ENCODE peak calls at places on chromosomes 11 and 22, in four cellular contexts. One of them, this sample, is unnamed.

GRCh38 chr11:33869511-33870422 is 22.1 kb downstream of the LMO2 start:
- DNase-seq in prostate gland: no peak
- DNase-seq in CD8-positive, alpha-beta T cell: peak; percentile 10
- DNase-seq in testis: no peak
- DNase-seq in this sample: peak; percentile 37

GRCh38 chr22:36360871-36361383 is 26.8 kb downstream of the MYH9 start:
- DNase-seq in prostate gland: no peak
- DNase-seq in CD8-positive, alpha-beta T cell: no peak
- DNase-seq in testis: no peak
- DNase-seq in this sample: no peak

GRCh38 chr11:62421996-62422395 is 3.2 kb downstream of the SCGB1A1 start:
- DNase-seq in prostate gland: no peak
- DNase-seq in CD8-positive, alpha-beta T cell: no peak
- DNase-seq in testis: no peak
- DNase-seq in this sample: no peak

GRCh38 chr11:11243790-11244469 is 109.1 kb downstream of the CSNK2A3 start:
- DNase-seq in prostate gland: no peak
- DNase-seq in CD8-positive, alpha-beta T cell: peak; percentile 19
- DNase-seq in testis: peak; percentile 52
- DNase-seq in this sample: no peak

GRCh38 chr22:38728899-38729796 is 23.4 kb downstream of the GTPBP1 start:
- DNase-seq in prostate gland: no peak
- DNase-seq in CD8-positive, alpha-beta T cell: no peak
- DNase-seq in testis: no peak
- DNase-seq in this sample: no peak

GRCh38 chr11:68326334-68327215 is 14.2 kb downstream of the LRP5 start:
- DNase-seq in prostate gland: no peak
- DNase-seq in CD8-positive, alpha-beta T cell: no peak
- DNase-seq in testis: no peak
- DNase-seq in this sample: no peak

GRCh38 chr11:117876341-117877119 is at the start of gene FXYD6:
- DNase-seq in prostate gland: no peak
- DNase-seq in CD8-positive, alpha-beta T cell: peak; percentile 8
- DNase-seq in testis: peak; percentile 88
- DNase-seq in this sample: peak; percentile 21

GRCh38 chr11:117843666-117844484 is 19.3 kb upstream of the FXYD2 start:
- DNase-seq in prostate gland: peak; percentile 68
- DNase-seq in CD8-positive, alpha-beta T cell: peak; percentile 90
- DNase-seq in testis: peak; percentile 93
- DNase-seq in this sample: peak; percentile 83

GRCh38 chr11:65188486-65188885 is 6.8 kb downstream of the CAPN1 start:
- DNase-seq in prostate gland: no peak
- DNase-seq in CD8-positive, alpha-beta T cell: no peak
- DNase-seq in testis: no peak
- DNase-seq in this sample: no peak

GRCh38 chr11:62881579-62882427 is 1.1 kb downstream of the SLC3A2 start:
- DNase-seq in prostate gland: peak; percentile 98
- DNase-seq in CD8-positive, alpha-beta T cell: peak; percentile 92
- DNase-seq in testis: peak; percentile 95
- DNase-seq in this sample: peak; percentile 78

GRCh38 chr11:8947230-8947943 is 4.6 kb upstream of the ASCL3 start:
- DNase-seq in prostate gland: no peak
- DNase-seq in CD8-positive, alpha-beta T cell: no peak
- DNase-seq in testis: no peak
- DNase-seq in this sample: no peak

GRCh38 chr22:25137577-25138525 is 61.8 kb upstream of the CRYBB3 start:
- DNase-seq in prostate gland: peak; percentile 66
- DNase-seq in CD8-positive, alpha-beta T cell: no peak
- DNase-seq in testis: no peak
- DNase-seq in this sample: no peak

GRCh38 chr11:32334822-32335221 is 100.5 kb downstream of the WT1 start:
- DNase-seq in prostate gland: no peak
- DNase-seq in CD8-positive, alpha-beta T cell: no peak
- DNase-seq in testis: peak; percentile 53
- DNase-seq in this sample: no peak

GRCh38 chr22:29328566-29329500 is 13.3 kb upstream of the RASL10A start:
- DNase-seq in prostate gland: no peak
- DNase-seq in CD8-positive, alpha-beta T cell: no peak
- DNase-seq in testis: no peak
- DNase-seq in this sample: no peak

GRCh38 chr11:110710520-110711381 is 1.5 kb downstream of the ARHGAP20 start:
- DNase-seq in prostate gland: peak; percentile 51
- DNase-seq in CD8-positive, alpha-beta T cell: no peak
- DNase-seq in testis: peak; percentile 81
- DNase-seq in this sample: no peak

GRCh38 chr11:81033779-81034550 is 1593.1 kb upstream of the TENM4 start:
- DNase-seq in prostate gland: no peak
- DNase-seq in CD8-positive, alpha-beta T cell: no peak
- DNase-seq in testis: no peak
- DNase-seq in this sample: no peak

GRCh38 chr11:90204832-90205646 is 17.8 kb downstream of the CHORDC1 start:
- DNase-seq in prostate gland: no peak
- DNase-seq in CD8-positive, alpha-beta T cell: no peak
- DNase-seq in testis: peak; percentile 26
- DNase-seq in this sample: no peak

GRCh38 chr22:42560781-42561180 is 7.0 kb downstream of the SERHL2 start:
- DNase-seq in prostate gland: no peak
- DNase-seq in CD8-positive, alpha-beta T cell: no peak
- DNase-seq in testis: no peak
- DNase-seq in this sample: no peak

GRCh38 chr22:43819691-43820670 is 7.9 kb upstream of the EFCAB6 start:
- DNase-seq in prostate gland: no peak
- DNase-seq in CD8-positive, alpha-beta T cell: no peak
- DNase-seq in testis: no peak
- DNase-seq in this sample: no peak

GRCh38 chr11:101497292-101497691 is 86.5 kb downstream of the TRPC6 start:
- DNase-seq in prostate gland: no peak
- DNase-seq in CD8-positive, alpha-beta T cell: no peak
- DNase-seq in testis: no peak
- DNase-seq in this sample: no peak

GRCh38 chr11:1336836-1337646 is 27.6 kb upstream of the TOLLIP start:
- DNase-seq in prostate gland: no peak
- DNase-seq in CD8-positive, alpha-beta T cell: peak; percentile 56
- DNase-seq in testis: no peak
- DNase-seq in this sample: no peak

GRCh38 chr11:36150986-36151385 is 138.2 kb downstream of the COMMD9 start:
- DNase-seq in prostate gland: no peak
- DNase-seq in CD8-positive, alpha-beta T cell: no peak
- DNase-seq in testis: no peak
- DNase-seq in this sample: no peak

GRCh38 chr11:61749607-61750217 is 2.7 kb upstream of the MYRF start:
- DNase-seq in prostate gland: no peak
- DNase-seq in CD8-positive, alpha-beta T cell: no peak
- DNase-seq in testis: no peak
- DNase-seq in this sample: peak; percentile 85

GRCh38 chr11:35274909-35275807 is 136.2 kb downstream of the CD44 start:
- DNase-seq in prostate gland: peak; percentile 88
- DNase-seq in CD8-positive, alpha-beta T cell: no peak
- DNase-seq in testis: peak; percentile 49
- DNase-seq in this sample: peak; percentile 29

GRCh38 chr11:111220716-111221115 is 24.8 kb upstream of the POU2AF2 start:
- DNase-seq in prostate gland: no peak
- DNase-seq in CD8-positive, alpha-beta T cell: no peak
- DNase-seq in testis: no peak
- DNase-seq in this sample: no peak

GRCh38 chr11:76602431-76602861 is 68.1 kb downstream of the LRRC32 start:
- DNase-seq in prostate gland: no peak
- DNase-seq in CD8-positive, alpha-beta T cell: no peak
- DNase-seq in testis: peak; percentile 80
- DNase-seq in this sample: no peak

GRCh38 chr11:81959341-81959740 is 774.3 kb downstream of the FAM181B start:
- DNase-seq in prostate gland: no peak
- DNase-seq in CD8-positive, alpha-beta T cell: no peak
- DNase-seq in testis: no peak
- DNase-seq in this sample: no peak

GRCh38 chr22:48869161-48869560 is 958.5 kb downstream of the BRD1 start:
- DNase-seq in prostate gland: no peak
- DNase-seq in CD8-positive, alpha-beta T cell: no peak
- DNase-seq in testis: no peak
- DNase-seq in this sample: no peak

GRCh38 chr11:127056338-127056971 is 55.9 kb upstream of the KIRREL3 start:
- DNase-seq in prostate gland: no peak
- DNase-seq in CD8-positive, alpha-beta T cell: no peak
- DNase-seq in testis: no peak
- DNase-seq in this sample: no peak

GRCh38 chr11:64747961-64748715 is 4.2 kb upstream of the RASGRP2 start:
- DNase-seq in prostate gland: no peak
- DNase-seq in CD8-positive, alpha-beta T cell: no peak
- DNase-seq in testis: no peak
- DNase-seq in this sample: no peak

GRCh38 chr11:8442301-8442700 is 151.7 kb downstream of the STK33 start:
- DNase-seq in prostate gland: no peak
- DNase-seq in CD8-positive, alpha-beta T cell: no peak
- DNase-seq in testis: no peak
- DNase-seq in this sample: no peak

GRCh38 chr11:57426439-57426753 is 525 bp downstream of the SLC43A3 start:
- DNase-seq in prostate gland: no peak
- DNase-seq in CD8-positive, alpha-beta T cell: no peak
- DNase-seq in testis: no peak
- DNase-seq in this sample: no peak

GRCh38 chr11:73308003-73308962 is at the start of gene ARHGEF17:
- DNase-seq in prostate gland: peak; percentile 74
- DNase-seq in CD8-positive, alpha-beta T cell: peak; percentile 39
- DNase-seq in testis: peak; percentile 76
- DNase-seq in this sample: no peak

GRCh38 chr11:88103337-88104206 is 71.7 kb downstream of the RAB38 start:
- DNase-seq in prostate gland: no peak
- DNase-seq in CD8-positive, alpha-beta T cell: peak; percentile 11
- DNase-seq in testis: peak; percentile 52
- DNase-seq in this sample: no peak

GRCh38 chr11:131581006-131581405 is 210.6 kb downstream of the NTM start:
- DNase-seq in prostate gland: no peak
- DNase-seq in CD8-positive, alpha-beta T cell: no peak
- DNase-seq in testis: peak; percentile 20
- DNase-seq in this sample: no peak

GRCh38 chr11:46491661-46492331 is 100.2 kb upstream of the CHRM4 start:
- DNase-seq in prostate gland: no peak
- DNase-seq in CD8-positive, alpha-beta T cell: no peak
- DNase-seq in testis: no peak
- DNase-seq in this sample: no peak
- H3K27ac ChIP-seq in prostate gland: no peak overlapping the region
- H3K27ac ChIP-seq in CD8-positive, alpha-beta T cell: no peak overlapping the region
- H3K27ac ChIP-seq in testis: no peak overlapping the region
- H3K27ac ChIP-seq in this sample: peak overlapping the region; percentile 1

DNA sequence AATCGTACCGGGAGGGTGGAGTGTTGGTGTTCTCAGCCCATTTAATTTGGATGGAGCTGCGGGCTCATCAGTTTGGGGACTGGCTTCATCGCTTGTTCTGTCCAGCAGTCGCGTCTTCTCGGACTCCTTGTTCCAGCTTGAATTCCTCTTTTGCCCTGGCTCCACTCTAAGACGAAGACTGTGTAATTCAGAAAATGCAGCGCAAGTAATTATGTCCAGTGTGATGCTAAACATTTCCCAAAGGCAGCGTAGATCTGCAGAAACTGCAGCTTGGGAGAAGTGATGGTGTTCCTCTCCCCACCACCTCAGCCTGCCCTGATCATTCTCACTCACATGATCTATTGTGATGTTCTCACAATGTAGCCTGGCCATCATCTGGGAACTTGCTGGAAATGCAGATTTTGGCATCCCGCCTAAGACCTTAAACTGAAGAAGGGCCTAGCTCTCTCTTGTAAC is 666 bp downstream of the SLC25A18 start:
- DNase-seq in prostate gland: no peak
- DNase-seq in CD8-positive, alpha-beta T cell: no peak
- DNase-seq in testis: peak; percentile 77
- DNase-seq in this sample: peak; percentile 33
- H3K27ac ChIP-seq in prostate gland: peak overlapping the region; percentile 35
- H3K27ac ChIP-seq in CD8-positive, alpha-beta T cell: no peak overlapping the region
- H3K27ac ChIP-seq in testis: peak overlapping the region; percentile 45
- H3K27ac ChIP-seq in this sample: peak overlapping the region; percentile 87

GRCh38 chr22:49936018-49936972 is 17.9 kb downstream of the CRELD2 start:
- DNase-seq in prostate gland: peak; percentile 80
- DNase-seq in CD8-positive, alpha-beta T cell: peak; percentile 95
- DNase-seq in testis: peak; percentile 94
- DNase-seq in this sample: no peak

GRCh38 chr22:49935561-49935960 is 17.1 kb downstream of the CRELD2 start:
- DNase-seq in prostate gland: no peak
- DNase-seq in CD8-positive, alpha-beta T cell: no peak
- DNase-seq in testis: no peak
- DNase-seq in this sample: no peak

GRCh38 chr22:49933236-49933921 is 14.9 kb downstream of the CRELD2 start:
- DNase-seq in prostate gland: no peak
- DNase-seq in CD8-positive, alpha-beta T cell: no peak
- DNase-seq in testis: peak; percentile 90
- DNase-seq in this sample: no peak

GRCh38 chr22:49934891-49935557 is 16.6 kb downstream of the CRELD2 start:
- DNase-seq in prostate gland: peak; percentile 76
- DNase-seq in CD8-positive, alpha-beta T cell: peak; percentile 90
- DNase-seq in testis: peak; percentile 77
- DNase-seq in this sample: peak; percentile 16

GRCh38 chr22:49934144-49934890 is 15.9 kb downstream of the CRELD2 start:
- DNase-seq in prostate gland: peak; percentile 71
- DNase-seq in CD8-positive, alpha-beta T cell: peak; percentile 41
- DNase-seq in testis: peak; percentile 79
- DNase-seq in this sample: peak; percentile 64
- H3K27ac ChIP-seq in prostate gland: peak overlapping the region; percentile 95
- H3K27ac ChIP-seq in CD8-positive, alpha-beta T cell: no peak overlapping the region
- H3K27ac ChIP-seq in testis: peak overlapping the region; percentile 95
- H3K27ac ChIP-seq in this sample: peak overlapping the region; percentile 95

GRCh38 chr22:37627091-37627490 is 12.4 kb upstream of the SH3BP1 start:
- DNase-seq in prostate gland: no peak
- DNase-seq in CD8-positive, alpha-beta T cell: no peak
- DNase-seq in testis: no peak
- DNase-seq in this sample: no peak
- H3K27ac ChIP-seq in prostate gland: no peak overlapping the region
- H3K27ac ChIP-seq in CD8-positive, alpha-beta T cell: peak overlapping the region; percentile 43
- H3K27ac ChIP-seq in testis: no peak overlapping the region
- H3K27ac ChIP-seq in this sample: peak overlapping the region; percentile 49

DNA sequence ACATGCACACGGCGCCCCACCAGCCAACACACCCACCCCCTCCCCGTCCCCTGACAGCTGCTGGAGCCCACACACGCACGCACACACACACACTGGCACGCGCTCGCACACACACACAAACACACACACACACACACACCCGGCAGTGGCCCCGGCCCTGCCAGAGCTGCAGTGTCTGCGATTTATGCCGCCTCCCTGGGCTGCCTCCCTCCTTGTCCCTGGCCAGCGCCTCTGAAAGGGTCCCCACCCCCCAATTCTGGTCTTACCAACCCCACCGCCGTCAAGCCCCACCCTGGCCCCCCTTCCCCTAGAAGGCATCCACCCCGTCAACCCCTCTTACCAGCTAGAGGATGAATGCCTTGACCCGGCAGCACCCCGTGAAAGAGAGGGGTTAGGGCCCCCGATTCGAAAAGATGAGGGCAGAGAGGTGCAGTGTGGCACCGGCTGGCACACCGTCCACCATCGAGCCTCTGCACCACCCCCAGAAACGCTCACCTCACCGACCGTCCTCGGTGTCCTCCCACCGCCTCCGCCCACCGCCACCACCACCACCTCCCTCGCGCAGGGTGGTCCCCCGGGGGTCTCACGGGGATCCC is 649 bp downstream of the ELFN2 start:
- DNase-seq in prostate gland: no peak
- DNase-seq in CD8-positive, alpha-beta T cell: no peak
- DNase-seq in testis: no peak
- DNase-seq in this sample: no peak
- H3K27ac ChIP-seq in prostate gland: no peak overlapping the region
- H3K27ac ChIP-seq in CD8-positive, alpha-beta T cell: no peak overlapping the region
- H3K27ac ChIP-seq in testis: no peak overlapping the region
- H3K27ac ChIP-seq in this sample: no peak overlapping the region

This sample was measured in substantia nigra.